ENCODE peak calls at places on chromosomes 12 and 14, in nine cellular contexts. One of them, this sample, is unnamed.

GRCh38 chr12:56389215-56389850 is 26.7 kb upstream of the APOF start:
- DNase-seq in MV-4-11: peak; percentile 31
- DNase-seq in substantia nigra: no peak
- DNase-seq in GM23248: no peak
- DNase-seq in C1 segment of cervical spinal cord: no peak
- DNase-seq in lower lobe of right lung: no peak
- DNase-seq in NCI-H460: no peak
- DNase-seq in ELR: no peak
- DNase-seq in H9: no peak
- DNase-seq in this sample: no peak

GRCh38 chr14:72824051-72824450 is 69.8 kb downstream of the DPF3 start:
- DNase-seq in MV-4-11: no peak
- DNase-seq in substantia nigra: no peak
- DNase-seq in GM23248: no peak
- DNase-seq in C1 segment of cervical spinal cord: no peak
- DNase-seq in lower lobe of right lung: no peak
- DNase-seq in NCI-H460: no peak
- DNase-seq in ELR: no peak
- DNase-seq in H9: no peak
- DNase-seq in this sample: no peak

GRCh38 chr12:66678640-66679268 is at the start of gene GRIP1:
- DNase-seq in MV-4-11: no peak
- DNase-seq in substantia nigra: no peak
- DNase-seq in GM23248: no peak
- DNase-seq in C1 segment of cervical spinal cord: no peak
- DNase-seq in lower lobe of right lung: no peak
- DNase-seq in NCI-H460: no peak
- DNase-seq in ELR: no peak
- DNase-seq in H9: no peak
- DNase-seq in this sample: no peak

GRCh38 chr14:22533739-22534359 is 55.2 kb downstream of the DAD1 start:
- DNase-seq in MV-4-11: no peak
- DNase-seq in substantia nigra: no peak
- DNase-seq in GM23248: no peak
- DNase-seq in C1 segment of cervical spinal cord: no peak
- DNase-seq in lower lobe of right lung: no peak
- DNase-seq in NCI-H460: no peak
- DNase-seq in ELR: no peak
- DNase-seq in H9: no peak
- DNase-seq in this sample: no peak

GRCh38 chr14:32366256-32366655 is 37.2 kb downstream of the AKAP6 start:
- DNase-seq in MV-4-11: no peak
- DNase-seq in substantia nigra: peak; percentile 34
- DNase-seq in GM23248: peak; percentile 67
- DNase-seq in C1 segment of cervical spinal cord: no peak
- DNase-seq in lower lobe of right lung: no peak
- DNase-seq in NCI-H460: no peak
- DNase-seq in ELR: no peak
- DNase-seq in H9: no peak
- DNase-seq in this sample: no peak

GRCh38 chr12:101044512-101045074 is 165.4 kb downstream of the SLC5A8 start:
- DNase-seq in MV-4-11: no peak
- DNase-seq in substantia nigra: no peak
- DNase-seq in GM23248: peak; percentile 44
- DNase-seq in C1 segment of cervical spinal cord: no peak
- DNase-seq in lower lobe of right lung: no peak
- DNase-seq in NCI-H460: no peak
- DNase-seq in ELR: no peak
- DNase-seq in H9: no peak
- DNase-seq in this sample: no peak

GRCh38 chr12:87509233-87509820 is 519.9 kb downstream of the C12orf50 start:
- DNase-seq in MV-4-11: peak; percentile 92
- DNase-seq in substantia nigra: no peak
- DNase-seq in GM23248: peak; percentile 23
- DNase-seq in C1 segment of cervical spinal cord: no peak
- DNase-seq in lower lobe of right lung: no peak
- DNase-seq in NCI-H460: peak; percentile 36
- DNase-seq in ELR: peak; percentile 80
- DNase-seq in H9: no peak
- DNase-seq in this sample: no peak

GRCh38 chr12:28536088-28536487 is 345.8 kb downstream of the CCDC91 start:
- DNase-seq in MV-4-11: peak; percentile 83
- DNase-seq in substantia nigra: no peak
- DNase-seq in GM23248: peak; percentile 89
- DNase-seq in C1 segment of cervical spinal cord: no peak
- DNase-seq in lower lobe of right lung: no peak
- DNase-seq in NCI-H460: peak; percentile 75
- DNase-seq in ELR: peak; percentile 82
- DNase-seq in H9: no peak
- DNase-seq in this sample: peak; percentile 47

GRCh38 chr14:53304726-53305381 is 151.7 kb upstream of the DDHD1 start:
- DNase-seq in MV-4-11: no peak
- DNase-seq in substantia nigra: no peak
- DNase-seq in GM23248: no peak
- DNase-seq in C1 segment of cervical spinal cord: no peak
- DNase-seq in lower lobe of right lung: no peak
- DNase-seq in NCI-H460: no peak
- DNase-seq in ELR: no peak
- DNase-seq in H9: no peak
- DNase-seq in this sample: no peak

GRCh38 chr12:26699237-26699636 is 133.8 kb downstream of the ITPR2 start:
- DNase-seq in MV-4-11: no peak
- DNase-seq in substantia nigra: no peak
- DNase-seq in GM23248: peak; percentile 35
- DNase-seq in C1 segment of cervical spinal cord: no peak
- DNase-seq in lower lobe of right lung: no peak
- DNase-seq in NCI-H460: no peak
- DNase-seq in ELR: peak; percentile 61
- DNase-seq in H9: no peak
- DNase-seq in this sample: no peak

GRCh38 chr12:14841761-14842160 is 1.6 kb downstream of the ART4 start:
- DNase-seq in MV-4-11: no peak
- DNase-seq in substantia nigra: no peak
- DNase-seq in GM23248: peak; percentile 61
- DNase-seq in C1 segment of cervical spinal cord: no peak
- DNase-seq in lower lobe of right lung: no peak
- DNase-seq in NCI-H460: no peak
- DNase-seq in ELR: peak; percentile 84
- DNase-seq in H9: no peak
- DNase-seq in this sample: no peak

GRCh38 chr12:1812650-1813302 is 7.6 kb upstream of the LRTM2 start:
- DNase-seq in MV-4-11: peak; percentile 94
- DNase-seq in substantia nigra: no peak
- DNase-seq in GM23248: peak; percentile 36
- DNase-seq in C1 segment of cervical spinal cord: no peak
- DNase-seq in lower lobe of right lung: peak; percentile 76
- DNase-seq in NCI-H460: peak; percentile 13
- DNase-seq in ELR: peak; percentile 67
- DNase-seq in H9: no peak
- DNase-seq in this sample: no peak

GRCh38 chr12:94204647-94205247 is 56.4 kb downstream of the PLXNC1 start:
- DNase-seq in MV-4-11: peak; percentile 50
- DNase-seq in substantia nigra: no peak
- DNase-seq in GM23248: no peak
- DNase-seq in C1 segment of cervical spinal cord: no peak
- DNase-seq in lower lobe of right lung: no peak
- DNase-seq in NCI-H460: no peak
- DNase-seq in ELR: no peak
- DNase-seq in H9: no peak
- DNase-seq in this sample: no peak

GRCh38 chr12:75977590-75977951 is 54.0 kb downstream of the PHLDA1 start:
- DNase-seq in MV-4-11: no peak
- DNase-seq in substantia nigra: no peak
- DNase-seq in GM23248: no peak
- DNase-seq in C1 segment of cervical spinal cord: no peak
- DNase-seq in lower lobe of right lung: no peak
- DNase-seq in NCI-H460: no peak
- DNase-seq in ELR: no peak
- DNase-seq in H9: no peak
- DNase-seq in this sample: no peak

GRCh38 chr12:103387385-103387784 is 108.4 kb downstream of the C12orf42 start:
- DNase-seq in MV-4-11: no peak
- DNase-seq in substantia nigra: no peak
- DNase-seq in GM23248: no peak
- DNase-seq in C1 segment of cervical spinal cord: no peak
- DNase-seq in lower lobe of right lung: no peak
- DNase-seq in NCI-H460: no peak
- DNase-seq in ELR: no peak
- DNase-seq in H9: no peak
- DNase-seq in this sample: no peak

GRCh38 chr12:78192979-78193378 is 362.3 kb downstream of the NAV3 start:
- DNase-seq in MV-4-11: no peak
- DNase-seq in substantia nigra: no peak
- DNase-seq in GM23248: peak; percentile 37
- DNase-seq in C1 segment of cervical spinal cord: no peak
- DNase-seq in lower lobe of right lung: no peak
- DNase-seq in NCI-H460: no peak
- DNase-seq in ELR: no peak
- DNase-seq in H9: no peak
- DNase-seq in this sample: no peak

GRCh38 chr12:124392271-124392990 is 97.5 kb downstream of the RFLNA start:
- DNase-seq in MV-4-11: peak; percentile 59
- DNase-seq in substantia nigra: no peak
- DNase-seq in GM23248: peak; percentile 80
- DNase-seq in C1 segment of cervical spinal cord: peak; percentile 45
- DNase-seq in lower lobe of right lung: peak; percentile 71
- DNase-seq in NCI-H460: peak; percentile 51
- DNase-seq in ELR: peak; percentile 87
- DNase-seq in H9: peak; percentile 84
- DNase-seq in this sample: no peak

GRCh38 chr12:122203301-122203967 is at the start of gene B3GNT4:
- DNase-seq in MV-4-11: no peak
- DNase-seq in substantia nigra: no peak
- DNase-seq in GM23248: peak; percentile 76
- DNase-seq in C1 segment of cervical spinal cord: no peak
- DNase-seq in lower lobe of right lung: peak; percentile 77
- DNase-seq in NCI-H460: peak; percentile 43
- DNase-seq in ELR: peak; percentile 72
- DNase-seq in H9: peak; percentile 84
- DNase-seq in this sample: no peak

GRCh38 chr12:88868062-88868461 is 287.8 kb upstream of the KITLG start:
- DNase-seq in MV-4-11: no peak
- DNase-seq in substantia nigra: no peak
- DNase-seq in GM23248: peak; percentile 25
- DNase-seq in C1 segment of cervical spinal cord: no peak
- DNase-seq in lower lobe of right lung: no peak
- DNase-seq in NCI-H460: no peak
- DNase-seq in ELR: no peak
- DNase-seq in H9: no peak
- DNase-seq in this sample: no peak

GRCh38 chr12:46523863-46524770 is 151.5 kb upstream of the SLC38A2 start:
- DNase-seq in MV-4-11: no peak
- DNase-seq in substantia nigra: no peak
- DNase-seq in GM23248: peak; percentile 98
- DNase-seq in C1 segment of cervical spinal cord: no peak
- DNase-seq in lower lobe of right lung: no peak
- DNase-seq in NCI-H460: peak; percentile 57
- DNase-seq in ELR: peak; percentile 100
- DNase-seq in H9: no peak
- DNase-seq in this sample: peak; percentile 80

GRCh38 chr14:68084256-68084655 is 264.7 kb downstream of the RAD51B start:
- DNase-seq in MV-4-11: no peak
- DNase-seq in substantia nigra: no peak
- DNase-seq in GM23248: peak; percentile 10
- DNase-seq in C1 segment of cervical spinal cord: no peak
- DNase-seq in lower lobe of right lung: no peak
- DNase-seq in NCI-H460: peak; percentile 7
- DNase-seq in ELR: peak; percentile 47
- DNase-seq in H9: no peak
- DNase-seq in this sample: no peak

GRCh38 chr12:95605087-95605486 is 53.8 kb upstream of the USP44 start:
- DNase-seq in MV-4-11: no peak
- DNase-seq in substantia nigra: no peak
- DNase-seq in GM23248: peak; percentile 40
- DNase-seq in C1 segment of cervical spinal cord: no peak
- DNase-seq in lower lobe of right lung: no peak
- DNase-seq in NCI-H460: no peak
- DNase-seq in ELR: peak; percentile 81
- DNase-seq in H9: no peak
- DNase-seq in this sample: no peak

GRCh38 chr12:46649433-46649832 is 176.4 kb downstream of the SLC38A4 start:
- DNase-seq in MV-4-11: no peak
- DNase-seq in substantia nigra: no peak
- DNase-seq in GM23248: no peak
- DNase-seq in C1 segment of cervical spinal cord: no peak
- DNase-seq in lower lobe of right lung: no peak
- DNase-seq in NCI-H460: no peak
- DNase-seq in ELR: no peak
- DNase-seq in H9: no peak
- DNase-seq in this sample: no peak

GRCh38 chr12:20097561-20097960 is 270.8 kb upstream of the PDE3A start:
- DNase-seq in MV-4-11: peak; percentile 26
- DNase-seq in substantia nigra: no peak
- DNase-seq in GM23248: peak; percentile 52
- DNase-seq in C1 segment of cervical spinal cord: no peak
- DNase-seq in lower lobe of right lung: no peak
- DNase-seq in NCI-H460: no peak
- DNase-seq in ELR: no peak
- DNase-seq in H9: no peak
- DNase-seq in this sample: no peak